ENCODE peak calls at places on chromosomes 5 and 9, in seven cellular contexts. Y is H9, E is bronchial epithelial cell, I is pancreas, L is HCT116, A is WTC11, B is body of pancreas. J is an unnamed sample.

GRCh38 chr5:111548992-111549649 is 36.8 kb upstream of the STARD4 start:
- DNase-seq in L (no peak), B (peak), I (no peak), A (no peak), Y (no peak), E (peak), J (no peak)

GRCh38 chr5:96320797-96321196 is 112.3 kb downstream of the PCSK1 start:
- DNase-seq in E (peak), Y (no peak), I (no peak), L (peak), B (no peak), A (no peak), J (no peak)

GRCh38 chr9:10268500-10269485 is 344.0 kb downstream of the PTPRD start:
- DNase-seq in Y (peak), B (peak), A (peak), I (no peak), L (no peak), E (peak), J (peak)

GRCh38 chr5:6333182-6333905 is 45.0 kb downstream of the MED10 start:
- DNase-seq in B (no peak), Y (no peak), E (no peak), I (no peak), A (no peak), L (no peak), J (no peak)

GRCh38 chr5:34656700-34657549 is 797 bp downstream of the RAI14 start:
- DNase-seq in I (peak), L (no peak), B (peak), E (no peak), Y (no peak), A (no peak), J (peak)

GRCh38 chr9:24936117-24936516 is 390.4 kb upstream of the IZUMO3 start:
- DNase-seq in I (no peak), A (no peak), L (no peak), E (no peak), B (no peak), Y (no peak), J (no peak)

GRCh38 chr5:120532835-120533234 is 68.7 kb downstream of the PRR16 start:
- DNase-seq in E (no peak), A (peak), Y (peak), B (no peak), I (no peak), L (peak), J (peak)

GRCh38 chr9:114606597-114607207 is 4.4 kb upstream of the TMEM268 start:
- DNase-seq in I (peak), B (peak), Y (no peak), L (no peak), E (no peak), A (no peak), J (no peak)

GRCh38 chr5:55104036-55104767 is 1.8 kb downstream of the GZMA start:
- DNase-seq in I (no peak), L (no peak), Y (no peak), E (no peak), B (no peak), A (no peak), J (no peak)

GRCh38 chr9:105328872-105329728 is 84.6 kb downstream of the SLC44A1 start:
- DNase-seq in A (no peak), Y (no peak), L (no peak), I (no peak), E (no peak), B (no peak), J (no peak)

GRCh38 chr9:75893096-75893495 is 2.6 kb downstream of the PCSK5 start:
- DNase-seq in L (no peak), I (no peak), A (no peak), B (no peak), E (peak), Y (no peak), J (no peak)

GRCh38 chr9:126513159-126514036 is 100.3 kb upstream of the LMX1B start:
- DNase-seq in I (no peak), L (no peak), A (no peak), E (peak), Y (peak), B (no peak), J (no peak)
- TF ChIP-seq CTCF in I (no peak), L (no peak), A (no peak), E (no peak), Y (no peak), B (no peak), J (no peak)

DNA sequence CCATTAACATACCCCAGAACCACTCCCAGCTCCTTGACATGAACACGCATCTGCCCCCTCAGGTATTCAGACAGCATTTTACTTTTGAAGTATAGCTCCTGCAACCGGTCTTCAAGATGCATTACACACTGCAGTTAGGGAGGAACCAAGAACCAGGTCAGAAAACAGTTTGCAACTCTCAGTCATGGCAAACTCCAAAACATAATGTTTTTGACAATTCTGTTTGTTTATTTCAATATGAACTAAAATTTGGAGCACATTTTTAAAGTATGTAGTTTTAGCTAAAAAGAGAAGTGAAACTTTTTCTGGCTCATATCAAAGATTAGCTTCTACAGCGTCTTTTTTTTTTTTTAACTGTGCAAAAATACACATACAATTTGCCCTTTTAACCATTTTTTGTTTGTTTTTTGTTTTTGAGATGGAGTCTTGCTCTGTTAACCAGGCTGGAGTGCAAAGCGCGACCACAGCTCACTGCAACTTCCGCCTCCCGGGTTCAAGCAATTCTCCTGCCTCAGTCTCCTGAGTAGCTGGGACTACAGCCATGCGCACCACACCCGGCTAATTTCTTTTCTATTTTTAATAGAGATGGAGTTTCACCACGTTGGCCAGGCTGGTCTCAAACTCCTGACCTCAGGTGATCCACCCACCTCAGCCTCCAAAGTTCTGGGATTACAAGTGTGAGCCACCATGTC is 12.2 kb upstream of the RAPGEF6 start:
- DNase-seq in L (no peak), E (no peak), A (no peak), B (no peak), I (no peak), Y (no peak), J (no peak)
- TF ChIP-seq CTCF in L (no peak), E (no peak), A (no peak), B (no peak), I (no peak), Y (no peak), J (no peak)

GRCh38 chr5:180327166-180327565 is 26.0 kb downstream of the GFPT2 start:
- DNase-seq in A (no peak), L (no peak), B (no peak), E (no peak), Y (no peak), I (no peak), J (no peak)

GRCh38 chr5:180330270-180330648 is 22.9 kb downstream of the GFPT2 start:
- DNase-seq in B (no peak), L (no peak), E (no peak), A (no peak), Y (no peak), I (no peak), J (no peak)

GRCh38 chr5:180329138-180329435 is 24.0 kb downstream of the GFPT2 start:
- DNase-seq in Y (no peak), A (no peak), L (no peak), B (no peak), I (no peak), E (no peak), J (no peak)

GRCh38 chr5:180329606-180330269 is 23.4 kb downstream of the GFPT2 start:
- DNase-seq in I (no peak), L (no peak), B (no peak), A (no peak), E (no peak), Y (no peak), J (no peak)

GRCh38 chr5:180328296-180329137 is 24.6 kb downstream of the GFPT2 start:
- DNase-seq in L (peak), B (peak), E (peak), Y (peak), I (peak), A (peak), J (peak)
- TF ChIP-seq CTCF in L (peak), B (peak), E (peak), Y (peak), I (peak), A (peak), J (peak)

GRCh38 chr9:89428222-89428761 is 69.6 kb downstream of the SEMA4D start:
- DNase-seq in E (no peak), B (no peak), A (no peak), I (no peak), L (no peak), Y (no peak), J (no peak)

GRCh38 chr9:89426389-89426961 is 71.4 kb downstream of the SEMA4D start:
- DNase-seq in E (no peak), B (no peak), Y (no peak), L (no peak), I (no peak), A (no peak), J (no peak)

GRCh38 chr9:89427621-89428221 is 70.2 kb downstream of the SEMA4D start:
- DNase-seq in L (no peak), E (no peak), B (no peak), I (no peak), Y (no peak), A (no peak), J (no peak)

GRCh38 chr9:89430995-89431394 is 66.9 kb downstream of the SEMA4D start:
- DNase-seq in Y (no peak), B (no peak), L (no peak), I (no peak), A (no peak), E (peak), J (no peak)

GRCh38 chr9:89428901-89429890 is 68.7 kb downstream of the SEMA4D start:
- DNase-seq in L (no peak), E (no peak), Y (peak), B (no peak), A (peak), I (no peak), J (peak)
- TF ChIP-seq CTCF in L (peak), E (peak), Y (peak), B (peak), A (peak), I (no peak), J (peak)